ENCODE peak calls at places on chromosomes 16 and 17, in eight cellular contexts. O is mesothelial cell of epicardium; F is NCI-H2171 treated with DMSO at 0.1 percent for 48 hours; N is stimulated activated naive CD8-positive, alpha-beta T cell treated with anti-CD3 and anti-CD28 coated beads, Interleukin-15, Interleukin-2, amounts not matched to agents 100 U/mL and 50 U/mL, for 24 hours; L is GM10248; W is lower leg skin; P is GM20000; V is HTR-8/SVneo. D is an unnamed sample.

GRCh38 chr16:31880322-31880979 is 6.8 kb downstream of the ZNF267 start:
- DNase-seq in O (no peak), F (peak), N (no peak), L (peak), W (no peak), P (no peak), V (peak), D (no peak)

GRCh38 chr17:47948706-47949196 is 7.4 kb downstream of the PNPO start:
- DNase-seq in O (no peak), F (no peak), N (no peak), L (no peak), W (no peak), P (no peak), V (no peak), D (no peak)

GRCh38 chr16:13550254-13550653 is 369.7 kb upstream of the ERCC4 start:
- DNase-seq in O (no peak), F (no peak), N (no peak), L (no peak), W (no peak), P (no peak), V (no peak), D (no peak)

GRCh38 chr17:64466019-64466735 is 17.3 kb downstream of the MILR1 start:
- DNase-seq in O (no peak), F (no peak), N (no peak), L (no peak), W (no peak), P (no peak), V (no peak), D (no peak)

GRCh38 chr16:50266337-50267091 is at the start of gene ADCY7:
- DNase-seq in O (peak), F (peak), N (peak), L (peak), W (peak), P (peak), V (peak), D (peak)

GRCh38 chr17:43342601-43342905 is 56.2 kb upstream of the ARL4D start:
- DNase-seq in O (no peak), F (no peak), N (no peak), L (no peak), W (no peak), P (no peak), V (no peak), D (no peak)

GRCh38 chr17:49512296-49513043 is 17.4 kb downstream of the NGFR start:
- DNase-seq in O (no peak), F (no peak), N (no peak), L (no peak), W (no peak), P (no peak), V (no peak), D (no peak)

GRCh38 chr16:29743827-29744531 is 1.8 kb downstream of the C16orf54 start:
- DNase-seq in O (no peak), F (no peak), N (peak), L (no peak), W (no peak), P (no peak), V (no peak), D (peak)

GRCh38 chr16:13436641-13437423 is 483.1 kb upstream of the ERCC4 start:
- DNase-seq in O (no peak), F (no peak), N (no peak), L (peak), W (no peak), P (peak), V (no peak), D (no peak)

GRCh38 chr17:56908061-56908542 is 5.7 kb downstream of the TRIM25 start:
- DNase-seq in O (no peak), F (no peak), N (peak), L (peak), W (no peak), P (peak), V (no peak), D (no peak)

GRCh38 chr17:5329784-5330557 is 47.9 kb downstream of the RABEP1 start:
- DNase-seq in O (no peak), F (no peak), N (no peak), L (peak), W (no peak), P (peak), V (no peak), D (no peak)

GRCh38 chr17:59848778-59849177 is 44.0 kb downstream of the TUBD1 start:
- DNase-seq in O (no peak), F (no peak), N (peak), L (no peak), W (peak), P (no peak), V (no peak), D (peak)